ENCODE peak calls at places on chromosomes 5 and 9, in nine cellular contexts. One of them, this sample, is unnamed.

GRCh38 chr5:62718368-62718767 is 139.7 kb downstream of the LRRC70 start:
- DNase-seq in cardiac muscle cell: no peak
- DNase-seq in left ventricle myocardium inferior: no peak
- DNase-seq in fibroblast of villous mesenchyme: peak
- DNase-seq in choroid plexus epithelial cell: peak
- DNase-seq in ovary: no peak
- DNase-seq in IMR-90: no peak
- DNase-seq in PC-3: no peak
- DNase-seq in bronchial epithelial cell: no peak
- DNase-seq in this sample: no peak

GRCh38 chr5:154401931-154402330 is 43.9 kb upstream of the SAP30L start:
- DNase-seq in cardiac muscle cell: no peak
- DNase-seq in left ventricle myocardium inferior: no peak
- DNase-seq in fibroblast of villous mesenchyme: no peak
- DNase-seq in choroid plexus epithelial cell: no peak
- DNase-seq in ovary: no peak
- DNase-seq in IMR-90: no peak
- DNase-seq in PC-3: no peak
- DNase-seq in bronchial epithelial cell: no peak
- DNase-seq in this sample: no peak

GRCh38 chr5:157477814-157478494 is 17.9 kb downstream of the NIPAL4 start:
- DNase-seq in cardiac muscle cell: no peak
- DNase-seq in left ventricle myocardium inferior: no peak
- DNase-seq in fibroblast of villous mesenchyme: no peak
- DNase-seq in choroid plexus epithelial cell: no peak
- DNase-seq in ovary: no peak
- DNase-seq in IMR-90: no peak
- DNase-seq in PC-3: no peak
- DNase-seq in bronchial epithelial cell: no peak
- DNase-seq in this sample: no peak

GRCh38 chr5:159459951-159460538 is 129.8 kb upstream of the IL12B start:
- DNase-seq in cardiac muscle cell: no peak
- DNase-seq in left ventricle myocardium inferior: no peak
- DNase-seq in fibroblast of villous mesenchyme: no peak
- DNase-seq in choroid plexus epithelial cell: peak
- DNase-seq in ovary: no peak
- DNase-seq in IMR-90: peak
- DNase-seq in PC-3: peak
- DNase-seq in bronchial epithelial cell: peak
- DNase-seq in this sample: no peak

GRCh38 chr9:127563579-127563978 is 48.5 kb upstream of the STXBP1 start:
- DNase-seq in cardiac muscle cell: no peak
- DNase-seq in left ventricle myocardium inferior: no peak
- DNase-seq in fibroblast of villous mesenchyme: no peak
- DNase-seq in choroid plexus epithelial cell: no peak
- DNase-seq in ovary: no peak
- DNase-seq in IMR-90: no peak
- DNase-seq in PC-3: peak
- DNase-seq in bronchial epithelial cell: no peak
- DNase-seq in this sample: no peak

GRCh38 chr9:136808781-136809158 is 1.0 kb downstream of the RABL6 start:
- DNase-seq in cardiac muscle cell: peak
- DNase-seq in left ventricle myocardium inferior: no peak
- DNase-seq in fibroblast of villous mesenchyme: peak
- DNase-seq in choroid plexus epithelial cell: peak
- DNase-seq in ovary: no peak
- DNase-seq in IMR-90: peak
- DNase-seq in PC-3: no peak
- DNase-seq in bronchial epithelial cell: peak
- DNase-seq in this sample: no peak

GRCh38 chr5:180111273-180111695 is 39.7 kb upstream of the RNF130 start:
- DNase-seq in cardiac muscle cell: no peak
- DNase-seq in left ventricle myocardium inferior: no peak
- DNase-seq in fibroblast of villous mesenchyme: no peak
- DNase-seq in choroid plexus epithelial cell: no peak
- DNase-seq in ovary: no peak
- DNase-seq in IMR-90: no peak
- DNase-seq in PC-3: no peak
- DNase-seq in bronchial epithelial cell: no peak
- DNase-seq in this sample: peak

GRCh38 chr9:128288273-128289004 is 12.4 kb downstream of the SWI5 start:
- DNase-seq in cardiac muscle cell: no peak
- DNase-seq in left ventricle myocardium inferior: no peak
- DNase-seq in fibroblast of villous mesenchyme: no peak
- DNase-seq in choroid plexus epithelial cell: no peak
- DNase-seq in ovary: no peak
- DNase-seq in IMR-90: no peak
- DNase-seq in PC-3: no peak
- DNase-seq in bronchial epithelial cell: no peak
- DNase-seq in this sample: no peak

GRCh38 chr9:129182625-129183494 is 4.8 kb upstream of the IER5L start:
- DNase-seq in cardiac muscle cell: peak
- DNase-seq in left ventricle myocardium inferior: no peak
- DNase-seq in fibroblast of villous mesenchyme: peak
- DNase-seq in choroid plexus epithelial cell: peak
- DNase-seq in ovary: no peak
- DNase-seq in IMR-90: no peak
- DNase-seq in PC-3: peak
- DNase-seq in bronchial epithelial cell: no peak
- DNase-seq in this sample: peak

GRCh38 chr9:99895510-99895909 is 10.9 kb upstream of the STX17 start:
- DNase-seq in cardiac muscle cell: no peak
- DNase-seq in left ventricle myocardium inferior: no peak
- DNase-seq in fibroblast of villous mesenchyme: no peak
- DNase-seq in choroid plexus epithelial cell: no peak
- DNase-seq in ovary: no peak
- DNase-seq in IMR-90: no peak
- DNase-seq in PC-3: no peak
- DNase-seq in bronchial epithelial cell: no peak
- DNase-seq in this sample: no peak

GRCh38 chr9:122402403-122403268 is 31.8 kb downstream of the PTGS1 start:
- DNase-seq in cardiac muscle cell: no peak
- DNase-seq in left ventricle myocardium inferior: no peak
- DNase-seq in fibroblast of villous mesenchyme: peak
- DNase-seq in choroid plexus epithelial cell: peak
- DNase-seq in ovary: no peak
- DNase-seq in IMR-90: peak
- DNase-seq in PC-3: peak
- DNase-seq in bronchial epithelial cell: peak
- DNase-seq in this sample: no peak

GRCh38 chr5:136963521-136963920 is 535.6 kb downstream of the SPOCK1 start:
- DNase-seq in cardiac muscle cell: no peak
- DNase-seq in left ventricle myocardium inferior: no peak
- DNase-seq in fibroblast of villous mesenchyme: no peak
- DNase-seq in choroid plexus epithelial cell: no peak
- DNase-seq in ovary: no peak
- DNase-seq in IMR-90: no peak
- DNase-seq in PC-3: peak
- DNase-seq in bronchial epithelial cell: peak
- DNase-seq in this sample: no peak

GRCh38 chr5:23164971-23165370 is 311.8 kb upstream of the CDH12 start:
- DNase-seq in cardiac muscle cell: no peak
- DNase-seq in left ventricle myocardium inferior: no peak
- DNase-seq in fibroblast of villous mesenchyme: no peak
- DNase-seq in choroid plexus epithelial cell: no peak
- DNase-seq in ovary: no peak
- DNase-seq in IMR-90: no peak
- DNase-seq in PC-3: no peak
- DNase-seq in bronchial epithelial cell: no peak
- DNase-seq in this sample: no peak

GRCh38 chr9:4762108-4762888 is 21.3 kb upstream of the AK3 start:
- DNase-seq in cardiac muscle cell: peak
- DNase-seq in left ventricle myocardium inferior: peak
- DNase-seq in fibroblast of villous mesenchyme: peak
- DNase-seq in choroid plexus epithelial cell: peak
- DNase-seq in ovary: peak
- DNase-seq in IMR-90: peak
- DNase-seq in PC-3: peak
- DNase-seq in bronchial epithelial cell: peak
- DNase-seq in this sample: peak

GRCh38 chr5:14165375-14166091 is 22.4 kb downstream of the TRIO start:
- DNase-seq in cardiac muscle cell: no peak
- DNase-seq in left ventricle myocardium inferior: no peak
- DNase-seq in fibroblast of villous mesenchyme: peak
- DNase-seq in choroid plexus epithelial cell: peak
- DNase-seq in ovary: no peak
- DNase-seq in IMR-90: peak
- DNase-seq in PC-3: peak
- DNase-seq in bronchial epithelial cell: peak
- DNase-seq in this sample: no peak
- H3K4me3 ChIP-seq in cardiac muscle cell: no peak
- H3K4me3 ChIP-seq in left ventricle myocardium inferior: no peak
- H3K4me3 ChIP-seq in fibroblast of villous mesenchyme: no peak
- H3K4me3 ChIP-seq in choroid plexus epithelial cell: no peak
- H3K4me3 ChIP-seq in ovary: no peak
- H3K4me3 ChIP-seq in IMR-90: no peak
- H3K4me3 ChIP-seq in PC-3: peak
- H3K4me3 ChIP-seq in bronchial epithelial cell: no peak
- H3K4me3 ChIP-seq in this sample: no peak

DNA sequence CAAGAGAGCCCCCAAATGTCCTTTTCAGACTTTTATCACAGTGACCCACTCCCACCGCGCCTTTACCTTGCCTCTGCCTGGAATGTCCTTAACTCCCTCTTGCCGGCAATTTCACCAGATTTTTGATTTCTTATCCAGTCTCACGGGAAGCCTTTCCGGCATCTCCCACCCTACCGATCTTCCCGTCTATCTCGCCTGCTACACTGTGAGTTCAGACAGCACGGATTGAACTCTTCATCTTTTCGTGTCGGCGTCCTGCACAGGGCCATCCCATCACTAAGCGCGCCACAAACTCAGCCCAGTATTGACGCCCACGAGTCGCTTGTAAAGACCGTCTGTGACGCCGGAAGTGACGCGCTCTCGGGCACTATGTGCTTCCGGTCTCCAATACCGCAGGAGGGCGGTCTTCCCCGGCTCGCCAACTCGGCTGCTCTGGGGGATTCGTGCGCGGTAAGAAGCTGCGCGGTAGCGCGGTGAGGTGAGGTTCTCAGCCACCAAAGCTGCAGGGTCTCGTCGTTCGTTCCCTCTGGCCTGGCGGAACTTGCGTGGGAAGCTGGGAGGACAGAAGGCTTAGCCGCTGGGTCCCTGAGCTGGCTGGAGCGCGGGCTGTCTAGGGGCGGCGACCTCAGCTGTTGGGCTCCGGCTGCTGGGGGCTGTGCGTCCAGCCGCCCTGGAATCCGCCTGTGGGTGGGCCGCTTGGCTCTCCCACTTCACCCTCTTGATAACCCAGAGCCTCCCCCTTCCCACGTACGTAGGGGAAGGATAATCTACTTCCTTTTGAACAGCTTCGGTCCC is at the start of gene ZCCHC9:
- DNase-seq in cardiac muscle cell: peak
- DNase-seq in left ventricle myocardium inferior: peak
- DNase-seq in fibroblast of villous mesenchyme: peak
- DNase-seq in choroid plexus epithelial cell: peak
- DNase-seq in ovary: peak
- DNase-seq in IMR-90: peak
- DNase-seq in PC-3: peak
- DNase-seq in bronchial epithelial cell: peak
- DNase-seq in this sample: peak
- TF ChIP-seq CTCF in cardiac muscle cell: peak
- TF ChIP-seq CTCF in left ventricle myocardium inferior: peak
- TF ChIP-seq CTCF in fibroblast of villous mesenchyme: peak
- TF ChIP-seq CTCF in choroid plexus epithelial cell: peak
- TF ChIP-seq CTCF in ovary: peak
- TF ChIP-seq CTCF in IMR-90: peak
- TF ChIP-seq CTCF in PC-3: peak
- TF ChIP-seq CTCF in bronchial epithelial cell: peak
- TF ChIP-seq CTCF in this sample: no peak

GRCh38 chr5:10459080-10460055 is 17.7 kb downstream of the ROPN1L start:
- DNase-seq in cardiac muscle cell: no peak
- DNase-seq in left ventricle myocardium inferior: no peak
- DNase-seq in fibroblast of villous mesenchyme: no peak
- DNase-seq in choroid plexus epithelial cell: no peak
- DNase-seq in ovary: no peak
- DNase-seq in IMR-90: no peak
- DNase-seq in PC-3: no peak
- DNase-seq in bronchial epithelial cell: no peak
- DNase-seq in this sample: no peak
- H3K4me3 ChIP-seq in cardiac muscle cell: no peak
- H3K4me3 ChIP-seq in left ventricle myocardium inferior: no peak
- H3K4me3 ChIP-seq in fibroblast of villous mesenchyme: no peak
- H3K4me3 ChIP-seq in choroid plexus epithelial cell: no peak
- H3K4me3 ChIP-seq in ovary: no peak
- H3K4me3 ChIP-seq in IMR-90: no peak
- H3K4me3 ChIP-seq in PC-3: no peak
- H3K4me3 ChIP-seq in bronchial epithelial cell: no peak
- H3K4me3 ChIP-seq in this sample: no peak

GRCh38 chr9:79694676-79695400 is 123.1 kb downstream of the TLE4 start:
- DNase-seq in cardiac muscle cell: no peak
- DNase-seq in left ventricle myocardium inferior: no peak
- DNase-seq in fibroblast of villous mesenchyme: peak
- DNase-seq in choroid plexus epithelial cell: peak
- DNase-seq in ovary: no peak
- DNase-seq in IMR-90: peak
- DNase-seq in PC-3: no peak
- DNase-seq in bronchial epithelial cell: peak
- DNase-seq in this sample: no peak
- TF ChIP-seq CTCF in cardiac muscle cell: no peak
- TF ChIP-seq CTCF in left ventricle myocardium inferior: no peak
- TF ChIP-seq CTCF in fibroblast of villous mesenchyme: peak
- TF ChIP-seq CTCF in choroid plexus epithelial cell: no peak
- TF ChIP-seq CTCF in ovary: no peak
- TF ChIP-seq CTCF in IMR-90: no peak
- TF ChIP-seq CTCF in PC-3: no peak
- TF ChIP-seq CTCF in bronchial epithelial cell: no peak
- TF ChIP-seq CTCF in this sample: no peak

DNA sequence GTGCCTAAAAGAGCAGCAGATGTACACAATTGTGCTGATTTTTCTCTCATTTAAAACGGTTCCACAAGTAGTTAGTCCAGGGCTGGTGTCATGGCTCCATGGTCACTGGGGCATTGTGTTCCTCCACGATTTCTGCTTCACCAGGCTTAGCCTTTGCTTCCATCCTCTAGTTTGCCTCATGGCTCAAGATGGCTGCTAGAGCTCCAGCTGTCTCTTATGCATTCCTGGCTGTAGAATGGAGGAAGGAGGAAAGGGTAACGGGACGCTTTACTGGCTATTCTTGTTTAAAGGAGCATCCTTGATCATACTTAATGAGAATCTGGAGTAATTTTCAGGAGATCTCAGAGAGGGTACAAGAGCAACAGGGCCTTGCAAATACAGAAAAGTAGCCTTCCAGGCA is 47.7 kb downstream of the BOD1 start:
- DNase-seq in cardiac muscle cell: no peak
- DNase-seq in left ventricle myocardium inferior: no peak
- DNase-seq in fibroblast of villous mesenchyme: no peak
- DNase-seq in choroid plexus epithelial cell: no peak
- DNase-seq in ovary: no peak
- DNase-seq in IMR-90: no peak
- DNase-seq in PC-3: no peak
- DNase-seq in bronchial epithelial cell: no peak
- DNase-seq in this sample: no peak
- H3K4me3 ChIP-seq in cardiac muscle cell: no peak
- H3K4me3 ChIP-seq in left ventricle myocardium inferior: no peak
- H3K4me3 ChIP-seq in fibroblast of villous mesenchyme: no peak
- H3K4me3 ChIP-seq in choroid plexus epithelial cell: no peak
- H3K4me3 ChIP-seq in ovary: no peak
- H3K4me3 ChIP-seq in IMR-90: no peak
- H3K4me3 ChIP-seq in PC-3: no peak
- H3K4me3 ChIP-seq in bronchial epithelial cell: no peak
- H3K4me3 ChIP-seq in this sample: no peak

This sample was measured in mucosa of descending colon.